ENCODE peak calls at places on chromosomes 13 and 19, in eight cellular contexts. O, Q, A, K, D, X, H and E are unnamed samples.

GRCh38 chr19:55688422-55689218 is 13.6 kb downstream of the EPN1 start:
- DNase-seq in O (no peak), Q (no peak), A (no peak), K (no peak), D (no peak), X (no peak), H (peak), E (peak)

GRCh38 chr13:69935043-69935442 is 172.6 kb upstream of the ATXN8OS start:
- DNase-seq in O (no peak), Q (no peak), A (no peak), K (no peak), D (peak), X (no peak), H (no peak), E (peak)

GRCh38 chr19:11373166-11373884 is 1.1 kb upstream of the SWSAP1 start:
- DNase-seq in O (no peak), Q (no peak), A (no peak), K (no peak), D (no peak), X (peak), H (peak), E (peak)

GRCh38 chr19:17302391-17303166 is 646 bp downstream of the ABHD8 start:
- DNase-seq in O (no peak), Q (no peak), A (no peak), K (peak), D (peak), X (no peak), H (no peak), E (no peak)

GRCh38 chr13:79749985-79750551 is 269.1 kb downstream of the NDFIP2 start:
- DNase-seq in O (no peak), Q (peak), A (peak), K (peak), D (no peak), X (peak), H (no peak), E (peak)

GRCh38 chr13:46668302-46668720 is 115.3 kb downstream of the LRCH1 start:
- DNase-seq in O (no peak), Q (peak), A (peak), K (peak), D (peak), X (peak), H (no peak), E (no peak)

GRCh38 chr13:108086678-108087077 is 128.7 kb downstream of the LIG4 start:
- DNase-seq in O (no peak), Q (peak), A (no peak), K (no peak), D (no peak), X (no peak), H (no peak), E (peak)

GRCh38 chr19:35932291-35932936 is 3.8 kb upstream of the LRFN3 start:
- DNase-seq in O (no peak), Q (no peak), A (no peak), K (no peak), D (no peak), X (no peak), H (no peak), E (no peak)

GRCh38 chr19:51005248-51005647 is 3.8 kb upstream of the KLK8 start:
- DNase-seq in O (no peak), Q (no peak), A (no peak), K (no peak), D (no peak), X (no peak), H (no peak), E (no peak)

GRCh38 chr13:45047394-45048328 is 58.3 kb downstream of the GPALPP1 start:
- DNase-seq in O (peak), Q (peak), A (peak), K (peak), D (peak), X (peak), H (peak), E (peak)

GRCh38 chr13:99346328-99347070 is 39.3 kb upstream of the GPR183 start:
- DNase-seq in O (no peak), Q (no peak), A (no peak), K (no peak), D (no peak), X (no peak), H (no peak), E (no peak)

GRCh38 chr13:67228031-67228430 is 2.1 kb downstream of the PCDH9 start:
- DNase-seq in O (no peak), Q (no peak), A (no peak), K (no peak), D (no peak), X (no peak), H (no peak), E (no peak)

GRCh38 chr13:43374621-43375020 is 351.2 kb downstream of the DNAJC15 start:
- DNase-seq in O (no peak), Q (peak), A (no peak), K (peak), D (no peak), X (peak), H (no peak), E (no peak)